ENCODE peak calls at places on chromosomes 13 and 19, in four cellular contexts. One of them, this sample, is unnamed. For H3K27me3, the result is how much of the 10 kb centered on the place peaks cover.

GRCh38 chr13:41463823-41464602 is 6.7 kb downstream of the RGCC start:
- DNase-seq in dorsolateral prefrontal cortex: no peak
- DNase-seq in left ventricle myocardium inferior: no peak
- DNase-seq in body of pancreas: no peak
- DNase-seq in this sample: no peak

GRCh38 chr19:24078688-24079087 is 8.3 kb upstream of the ZNF254 start:
- DNase-seq in body of pancreas: no peak
- DNase-seq in dorsolateral prefrontal cortex: no peak
- DNase-seq in left ventricle myocardium inferior: no peak
- DNase-seq in this sample: peak

GRCh38 chr13:109985871-109986270 is 199.5 kb upstream of the IRS2 start:
- DNase-seq in left ventricle myocardium inferior: no peak
- DNase-seq in dorsolateral prefrontal cortex: no peak
- DNase-seq in body of pancreas: no peak
- DNase-seq in this sample: no peak

GRCh38 chr13:98199480-98199879 is 22.4 kb upstream of the RNF113B start:
- DNase-seq in dorsolateral prefrontal cortex: no peak
- DNase-seq in body of pancreas: no peak
- DNase-seq in left ventricle myocardium inferior: no peak
- DNase-seq in this sample: no peak

GRCh38 chr19:21128901-21129698 is 12.7 kb upstream of the ZNF431 start:
- DNase-seq in left ventricle myocardium inferior: no peak
- DNase-seq in dorsolateral prefrontal cortex: no peak
- DNase-seq in body of pancreas: no peak
- DNase-seq in this sample: no peak

GRCh38 chr19:41367848-41368301 is 3.9 kb upstream of the B9D2 start:
- DNase-seq in dorsolateral prefrontal cortex: no peak
- DNase-seq in left ventricle myocardium inferior: no peak
- DNase-seq in body of pancreas: no peak
- DNase-seq in this sample: no peak

GRCh38 chr13:36834299-36834698 is 15.3 kb downstream of the RFXAP start:
- DNase-seq in left ventricle myocardium inferior: no peak
- DNase-seq in body of pancreas: no peak
- DNase-seq in dorsolateral prefrontal cortex: no peak
- DNase-seq in this sample: no peak

GRCh38 chr13:98834254-98834960 is 81.9 kb upstream of the SLC15A1 start:
- DNase-seq in left ventricle myocardium inferior: no peak
- DNase-seq in body of pancreas: no peak
- DNase-seq in dorsolateral prefrontal cortex: no peak
- DNase-seq in this sample: no peak

GRCh38 chr19:50207730-50208129 is 4.3 kb downstream of the MYH14 start:
- DNase-seq in left ventricle myocardium inferior: no peak
- DNase-seq in dorsolateral prefrontal cortex: no peak
- DNase-seq in body of pancreas: no peak
- DNase-seq in this sample: no peak

GRCh38 chr19:43502419-43502976 is 2.0 kb downstream of the PHLDB3 start:
- DNase-seq in body of pancreas: no peak
- DNase-seq in left ventricle myocardium inferior: no peak
- DNase-seq in dorsolateral prefrontal cortex: no peak
- DNase-seq in this sample: no peak

GRCh38 chr19:46755853-46756543 is 9.7 kb upstream of the STRN4 start:
- DNase-seq in body of pancreas: no peak
- DNase-seq in left ventricle myocardium inferior: no peak
- DNase-seq in dorsolateral prefrontal cortex: no peak
- DNase-seq in this sample: no peak

GRCh38 chr19:2509096-2509495 is 33.2 kb downstream of the GADD45B start:
- DNase-seq in left ventricle myocardium inferior: no peak
- DNase-seq in dorsolateral prefrontal cortex: no peak
- DNase-seq in body of pancreas: no peak
- DNase-seq in this sample: no peak

GRCh38 chr13:99792079-99792921 is 179.3 kb downstream of the ZIC5 start:
- DNase-seq in body of pancreas: no peak
- DNase-seq in left ventricle myocardium inferior: no peak
- DNase-seq in dorsolateral prefrontal cortex: no peak
- DNase-seq in this sample: no peak

GRCh38 chr13:28340272-28340793 is 154.6 kb downstream of the FLT1 start:
- DNase-seq in dorsolateral prefrontal cortex: no peak
- DNase-seq in left ventricle myocardium inferior: no peak
- DNase-seq in body of pancreas: no peak
- DNase-seq in this sample: no peak

GRCh38 chr19:36026091-36026876 is 6.4 kb downstream of the CLIP3 start:
- DNase-seq in dorsolateral prefrontal cortex: no peak
- DNase-seq in body of pancreas: no peak
- DNase-seq in left ventricle myocardium inferior: no peak
- DNase-seq in this sample: no peak

GRCh38 chr13:84121456-84121855 is 239.2 kb upstream of the SLITRK1 start:
- DNase-seq in left ventricle myocardium inferior: no peak
- DNase-seq in body of pancreas: no peak
- DNase-seq in dorsolateral prefrontal cortex: no peak
- DNase-seq in this sample: peak

GRCh38 chr13:100530645-100531044 is 57.9 kb downstream of the GGACT start:
- DNase-seq in dorsolateral prefrontal cortex: peak
- DNase-seq in left ventricle myocardium inferior: no peak
- DNase-seq in body of pancreas: no peak
- DNase-seq in this sample: no peak

GRCh38 chr19:10167459-10167858 is 27.3 kb downstream of the DNMT1 start:
- DNase-seq in dorsolateral prefrontal cortex: no peak
- DNase-seq in body of pancreas: no peak
- DNase-seq in left ventricle myocardium inferior: no peak
- DNase-seq in this sample: no peak

GRCh38 chr13:35994131-35994966 is 136.8 kb downstream of the DCLK1 start:
- DNase-seq in left ventricle myocardium inferior: peak
- DNase-seq in dorsolateral prefrontal cortex: no peak
- DNase-seq in body of pancreas: peak
- DNase-seq in this sample: no peak

GRCh38 chr19:27887946-27888345 is 1325.0 kb downstream of the UQCRFS1 start:
- DNase-seq in body of pancreas: no peak
- DNase-seq in left ventricle myocardium inferior: no peak
- DNase-seq in dorsolateral prefrontal cortex: no peak
- DNase-seq in this sample: no peak

GRCh38 chr19:50628146-50628545 is 11.5 kb downstream of the SYT3 start:
- DNase-seq in body of pancreas: no peak
- DNase-seq in left ventricle myocardium inferior: no peak
- DNase-seq in dorsolateral prefrontal cortex: no peak
- DNase-seq in this sample: no peak

GRCh38 chr13:76885203-76886004 is 801 bp downstream of the KCTD12 start:
- DNase-seq in dorsolateral prefrontal cortex: peak
- DNase-seq in left ventricle myocardium inferior: peak
- DNase-seq in body of pancreas: peak
- DNase-seq in this sample: peak

GRCh38 chr13:76884571-76885202 is 1.5 kb downstream of the KCTD12 start:
- DNase-seq in left ventricle myocardium inferior: no peak
- DNase-seq in dorsolateral prefrontal cortex: no peak
- DNase-seq in body of pancreas: no peak
- DNase-seq in this sample: no peak

GRCh38 chr13:76887070-76887563 is 912 bp upstream of the KCTD12 start:
- DNase-seq in left ventricle myocardium inferior: peak
- DNase-seq in body of pancreas: no peak
- DNase-seq in dorsolateral prefrontal cortex: no peak
- DNase-seq in this sample: peak

GRCh38 chr13:76886005-76886291 is 257 bp downstream of the KCTD12 start:
- DNase-seq in left ventricle myocardium inferior: no peak
- DNase-seq in body of pancreas: no peak
- DNase-seq in dorsolateral prefrontal cortex: no peak
- DNase-seq in this sample: peak

DNA sequence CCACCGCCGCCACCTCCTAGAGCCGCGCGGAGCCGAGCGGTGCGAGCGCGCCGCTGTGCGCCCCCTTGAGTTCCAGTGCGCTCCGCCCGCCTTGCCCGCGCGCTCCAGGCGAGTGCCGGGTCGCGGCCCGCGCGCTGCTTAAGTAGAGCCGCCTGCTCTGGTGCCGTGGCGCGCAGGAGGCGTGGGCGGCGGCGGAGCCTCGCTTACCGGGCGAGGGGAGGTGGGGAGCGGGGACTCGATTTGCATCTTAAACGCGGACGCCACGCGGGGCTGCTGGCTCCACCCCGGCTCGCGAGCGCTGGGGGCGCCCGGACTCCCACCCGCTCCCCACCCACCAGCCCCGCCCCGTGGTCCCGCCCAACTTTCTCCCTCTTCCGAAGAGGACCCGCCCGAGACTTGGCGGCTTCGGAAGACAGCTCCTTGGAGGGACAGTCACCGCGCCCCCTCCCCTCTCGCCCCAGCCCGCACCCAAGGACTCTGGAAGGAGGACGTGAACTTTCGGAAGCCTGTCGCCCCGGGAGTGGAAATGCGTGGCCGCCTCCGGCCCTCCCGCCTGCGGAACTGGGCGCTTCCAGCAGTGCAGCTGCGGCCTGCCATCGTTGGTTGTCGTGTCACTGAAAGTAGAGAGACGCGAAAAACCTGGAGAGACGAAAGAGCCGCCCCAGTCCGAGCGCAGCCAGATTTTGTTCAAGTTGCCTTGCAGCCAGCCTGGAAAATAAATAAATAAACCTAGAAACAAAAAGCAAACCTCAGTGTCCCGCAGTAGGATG is at the start of gene KCTD12:
- DNase-seq in body of pancreas: peak
- DNase-seq in left ventricle myocardium inferior: peak
- DNase-seq in dorsolateral prefrontal cortex: peak
- DNase-seq in this sample: peak
- H3K27me3 ChIP-seq in body of pancreas: under half
- H3K27me3 ChIP-seq in left ventricle myocardium inferior: under half
- H3K27me3 ChIP-seq in dorsolateral prefrontal cortex: under half
- H3K27me3 ChIP-seq in this sample: half or more

GRCh38 chr13:111323549-111323948 is 3.1 kb downstream of the TEX29 start:
- DNase-seq in body of pancreas: no peak
- DNase-seq in dorsolateral prefrontal cortex: no peak
- DNase-seq in left ventricle myocardium inferior: no peak
- DNase-seq in this sample: no peak

GRCh38 chr13:111323950-111324651 is 3.7 kb downstream of the TEX29 start:
- DNase-seq in dorsolateral prefrontal cortex: no peak
- DNase-seq in body of pancreas: no peak
- DNase-seq in left ventricle myocardium inferior: no peak
- DNase-seq in this sample: no peak

GRCh38 chr13:111319998-111320911 is at the start of gene TEX29:
- DNase-seq in body of pancreas: no peak
- DNase-seq in dorsolateral prefrontal cortex: no peak
- DNase-seq in left ventricle myocardium inferior: no peak
- DNase-seq in this sample: no peak

GRCh38 chr13:111322916-111323331 is 2.5 kb downstream of the TEX29 start:
- DNase-seq in body of pancreas: no peak
- DNase-seq in left ventricle myocardium inferior: no peak
- DNase-seq in dorsolateral prefrontal cortex: no peak
- DNase-seq in this sample: no peak

GRCh38 chr13:111322001-111322915 is 1.8 kb downstream of the TEX29 start:
- DNase-seq in left ventricle myocardium inferior: no peak
- DNase-seq in body of pancreas: no peak
- DNase-seq in dorsolateral prefrontal cortex: no peak
- DNase-seq in this sample: no peak
- H3K27me3 ChIP-seq in left ventricle myocardium inferior: under half
- H3K27me3 ChIP-seq in body of pancreas: under half
- H3K27me3 ChIP-seq in dorsolateral prefrontal cortex: under half
- H3K27me3 ChIP-seq in this sample: under half

DNA sequence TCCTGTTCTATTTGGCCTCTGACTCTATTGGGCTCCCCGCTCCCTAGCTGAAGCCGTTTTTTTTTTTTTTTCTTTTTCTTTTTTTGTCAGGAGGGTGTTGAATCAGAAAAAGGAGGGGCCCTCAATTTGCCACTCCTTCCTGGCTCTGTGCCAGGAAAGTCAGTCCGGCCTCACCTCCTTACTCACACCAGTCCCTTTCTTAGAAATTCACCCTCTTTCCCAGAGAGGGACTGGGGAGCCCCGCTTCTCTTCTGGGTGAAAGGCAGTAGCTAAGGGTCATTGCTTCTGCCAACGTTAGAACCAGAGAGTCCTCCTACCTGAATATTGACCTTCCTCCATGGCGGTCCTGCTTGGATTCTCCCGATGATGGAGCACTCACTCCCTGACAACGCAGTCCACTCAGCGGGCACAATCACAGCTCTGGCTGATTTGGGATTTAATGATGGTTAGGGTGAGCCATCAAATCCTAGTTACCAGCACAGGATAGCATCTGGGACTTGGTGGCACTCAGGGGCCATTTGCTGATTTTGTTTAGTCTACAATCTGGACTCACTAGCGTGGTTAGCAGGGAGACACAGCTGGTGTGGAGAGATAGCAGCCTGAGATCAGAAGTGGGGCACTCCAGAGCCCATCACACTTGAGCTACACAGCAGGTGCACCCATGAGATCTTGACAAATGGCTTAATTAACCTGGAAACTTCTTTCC is 2.4 kb downstream of the FCER2 start:
- DNase-seq in body of pancreas: no peak
- DNase-seq in left ventricle myocardium inferior: no peak
- DNase-seq in dorsolateral prefrontal cortex: no peak
- DNase-seq in this sample: no peak
- H3K27me3 ChIP-seq in body of pancreas: under half
- H3K27me3 ChIP-seq in left ventricle myocardium inferior: half or more
- H3K27me3 ChIP-seq in dorsolateral prefrontal cortex: under half
- H3K27me3 ChIP-seq in this sample: under half

GRCh38 chr13:21055016-21055415 is 6.4 kb downstream of the LATS2 start:
- DNase-seq in body of pancreas: no peak
- DNase-seq in left ventricle myocardium inferior: no peak
- DNase-seq in dorsolateral prefrontal cortex: no peak
- DNase-seq in this sample: no peak
- H3K27me3 ChIP-seq in body of pancreas: under half
- H3K27me3 ChIP-seq in left ventricle myocardium inferior: under half
- H3K27me3 ChIP-seq in dorsolateral prefrontal cortex: under half
- H3K27me3 ChIP-seq in this sample: under half

DNA sequence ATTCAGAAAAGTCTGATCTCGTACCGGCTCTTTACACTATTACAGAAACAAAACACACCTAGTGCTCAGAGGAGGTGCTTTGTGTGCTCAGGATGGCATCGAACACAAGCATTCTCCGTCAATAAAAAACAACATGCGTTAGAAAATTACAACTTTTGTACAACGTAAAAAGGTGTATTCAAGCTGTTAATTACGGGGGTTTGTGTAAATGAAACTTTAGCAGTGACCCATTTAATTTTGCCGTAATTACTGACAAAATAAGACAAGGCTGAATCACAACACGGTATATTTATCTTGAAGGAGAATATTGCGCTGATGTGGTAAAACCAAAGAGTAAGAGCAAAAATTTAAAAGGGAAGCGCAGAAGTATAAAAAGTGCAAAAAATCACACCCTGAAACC is 6.5 kb upstream of the SOX1 start:
- DNase-seq in dorsolateral prefrontal cortex: no peak
- DNase-seq in body of pancreas: no peak
- DNase-seq in left ventricle myocardium inferior: no peak
- DNase-seq in this sample: no peak
- H3K27me3 ChIP-seq in dorsolateral prefrontal cortex: half or more
- H3K27me3 ChIP-seq in body of pancreas: under half
- H3K27me3 ChIP-seq in left ventricle myocardium inferior: half or more
- H3K27me3 ChIP-seq in this sample: half or more

This sample was measured in neuronal stem cell.